ENCODE peak calls at places on chromosomes 3 and 15, in six cellular contexts. T, N, Z, R, W and L are unnamed samples.

GRCh38 chr15:55618396-55618795 is 30.3 kb upstream of the PYGO1 start:
- DNase-seq in T (no peak), N (no peak), Z (no peak), R (no peak), W (no peak), L (no peak)

GRCh38 chr15:57345584-57345983 is 30.7 kb upstream of the CGNL1 start:
- DNase-seq in T (no peak), N (no peak), Z (no peak), R (no peak), W (no peak), L (no peak)

GRCh38 chr3:16516695-16517481 is 3.4 kb upstream of the RFTN1 start:
- DNase-seq in T (no peak), N (peak), Z (no peak), R (no peak), W (peak), L (no peak)

GRCh38 chr15:37031198-37031597 is 69.2 kb downstream of the MEIS2 start:
- DNase-seq in T (no peak), N (no peak), Z (no peak), R (no peak), W (no peak), L (peak)

GRCh38 chr3:120559228-120560061 is 36.7 kb upstream of the NDUFB4 start:
- DNase-seq in T (no peak), N (peak), Z (no peak), R (peak), W (peak), L (no peak)

GRCh38 chr15:73727330-73728018 is 25.7 kb downstream of the INSYN1 start:
- DNase-seq in T (no peak), N (no peak), Z (peak), R (no peak), W (peak), L (peak)

GRCh38 chr3:41290736-41291135 is 91.4 kb downstream of the CTNNB1 start:
- DNase-seq in T (no peak), N (no peak), Z (no peak), R (no peak), W (no peak), L (no peak)

GRCh38 chr15:57502116-57502515 is 89.6 kb upstream of the MYZAP start:
- DNase-seq in T (no peak), N (no peak), Z (no peak), R (no peak), W (no peak), L (no peak)

GRCh38 chr3:21672303-21672702 is 78.7 kb downstream of the ZNF385D start:
- DNase-seq in T (no peak), N (no peak), Z (peak), R (no peak), W (no peak), L (peak)

GRCh38 chr3:10115326-10116137 is at the start of gene BRK1:
- DNase-seq in T (peak), N (peak), Z (peak), R (peak), W (peak), L (peak)

GRCh38 chr15:40452296-40453090 is 11.7 kb downstream of the BAHD1 start:
- DNase-seq in T (no peak), N (no peak), Z (no peak), R (no peak), W (no peak), L (no peak)

GRCh38 chr3:125107861-125108567 is 52.2 kb upstream of the HEG1 start:
- DNase-seq in T (no peak), N (no peak), Z (peak), R (peak), W (no peak), L (peak)

GRCh38 chr15:66923438-66923881 is 141.9 kb upstream of the SMAD3 start:
- DNase-seq in T (no peak), N (no peak), Z (no peak), R (no peak), W (no peak), L (no peak)

GRCh38 chr3:30059240-30059639 is 547.2 kb upstream of the TGFBR2 start:
- DNase-seq in T (no peak), N (no peak), Z (no peak), R (no peak), W (no peak), L (no peak)

GRCh38 chr3:8357859-8358258 is 143.8 kb upstream of the LMCD1 start:
- DNase-seq in T (no peak), N (no peak), Z (no peak), R (no peak), W (no peak), L (no peak)

GRCh38 chr3:65019412-65020093 is 331.8 kb upstream of the ADAMTS9 start:
- DNase-seq in T (no peak), N (no peak), Z (no peak), R (no peak), W (no peak), L (no peak)

GRCh38 chr15:99719096-99719541 is 14.1 kb downstream of the LYSMD4 start:
- DNase-seq in T (no peak), N (no peak), Z (no peak), R (no peak), W (no peak), L (no peak)

GRCh38 chr3:64586977-64587376 is 100.8 kb downstream of the ADAMTS9 start:
- DNase-seq in T (no peak), N (no peak), Z (no peak), R (no peak), W (no peak), L (no peak)

GRCh38 chr3:180017846-180018245 is 18.9 kb downstream of the PEX5L start:
- DNase-seq in T (no peak), N (no peak), Z (no peak), R (no peak), W (no peak), L (no peak)

GRCh38 chr3:55204417-55204816 is 276.6 kb upstream of the LRTM1 start:
- DNase-seq in T (no peak), N (no peak), Z (no peak), R (no peak), W (no peak), L (no peak)

GRCh38 chr3:168248383-168249047 is 152.8 kb upstream of the GOLIM4 start:
- DNase-seq in T (no peak), N (no peak), Z (no peak), R (no peak), W (peak), L (no peak)

GRCh38 chr15:61556037-61556648 is 327.0 kb upstream of the RORA start:
- DNase-seq in T (no peak), N (no peak), Z (no peak), R (no peak), W (no peak), L (no peak)

GRCh38 chr3:160629491-160629890 is 47.5 kb upstream of the ARL14 start:
- DNase-seq in T (no peak), N (no peak), Z (no peak), R (no peak), W (no peak), L (no peak)

GRCh38 chr3:182606905-182607504 is 186.3 kb upstream of the ATP11B start:
- DNase-seq in T (no peak), N (no peak), Z (no peak), R (no peak), W (no peak), L (no peak)